ENCODE peak calls at places on chromosomes 1 and 21, in ten cellular contexts. B is glutamatergic neuron, W is progenitor cell of endocrine pancreas, V is mammary epithelial cell, H is bronchial epithelial cell, P is epithelial cell of esophagus, C is H9, I is GM12864, X is endothelial cell of umbilical vein, Y is endodermal cell. D is an unnamed sample.

GRCh38 chr1:229035054-229035747 is 235.7 kb upstream of the RAB4A start:
- DNase-seq in B (no peak), W (no peak), V (no peak), H (no peak), P (no peak), C (no peak), I (peak; percentile 55), X (no peak), Y (no peak), D (peak; percentile 58)

GRCh38 chr21:39807738-39808137 is 59.5 kb upstream of the PCP4 start:
- DNase-seq in B (no peak), W (no peak), V (no peak), H (no peak), P (no peak), C (no peak), I (no peak), X (no peak), Y (no peak), D (no peak)

GRCh38 chr21:44681861-44682579 is at the start of gene KRTAP12-1:
- DNase-seq in B (no peak), W (no peak), V (no peak), H (no peak), P (no peak), C (peak; percentile 22), I (no peak), X (no peak), Y (no peak), D (no peak)

GRCh38 chr1:25524568-25525359 is 18.6 kb upstream of the LDLRAP1 start:
- DNase-seq in B (no peak), W (no peak), V (no peak), H (no peak), P (no peak), C (no peak), I (no peak), X (no peak), Y (no peak), D (no peak)

GRCh38 chr1:40626383-40626770 is 39.1 kb downstream of the RIMS3 start:
- DNase-seq in B (no peak), W (no peak), V (no peak), H (no peak), P (no peak), C (no peak), I (no peak), X (no peak), Y (no peak), D (no peak)

GRCh38 chr1:27306071-27306470 is 15.9 kb upstream of the TMEM222 start:
- DNase-seq in B (no peak), W (no peak), V (no peak), H (no peak), P (no peak), C (no peak), I (no peak), X (no peak), Y (peak; percentile 36), D (no peak)

GRCh38 chr1:30335389-30335996 is 387.9 kb downstream of the MATN1 start:
- DNase-seq in B (no peak), W (no peak), V (no peak), H (no peak), P (no peak), C (no peak), I (no peak), X (no peak), Y (peak; percentile 40), D (no peak)

GRCh38 chr1:233113009-233113712 is 162.8 kb downstream of the NTPCR start:
- DNase-seq in B (no peak), W (no peak), V (peak; percentile 99), H (peak; percentile 100), P (peak; percentile 99), C (peak; percentile 86), I (no peak), X (peak; percentile 89), Y (peak; percentile 75), D (peak; percentile 15)

GRCh38 chr21:26043891-26044290 is 126.7 kb downstream of the APP start:
- DNase-seq in B (no peak), W (no peak), V (no peak), H (no peak), P (no peak), C (no peak), I (no peak), X (no peak), Y (no peak), D (no peak)

GRCh38 chr1:101357444-101357986 is 120.7 kb downstream of the S1PR1 start:
- DNase-seq in B (peak; percentile 49), W (peak; percentile 45), V (peak; percentile 62), H (peak; percentile 73), P (peak; percentile 79), C (peak; percentile 80), I (peak; percentile 79), X (peak; percentile 88), Y (peak; percentile 88), D (peak; percentile 82)

GRCh38 chr1:41574842-41575241 is 90.4 kb upstream of the EDN2 start:
- DNase-seq in B (no peak), W (no peak), V (no peak), H (no peak), P (no peak), C (no peak), I (no peak), X (no peak), Y (peak; percentile 40), D (no peak)

GRCh38 chr1:20640183-20640597 is 6.9 kb downstream of the PINK1 start:
- DNase-seq in B (peak; percentile 54), W (peak; percentile 38), V (peak; percentile 37), H (peak; percentile 51), P (peak; percentile 67), C (peak; percentile 54), I (no peak), X (peak; percentile 58), Y (peak; percentile 85), D (peak; percentile 77)

GRCh38 chr1:219322766-219323165 is 149.1 kb downstream of the LYPLAL1 start:
- DNase-seq in B (no peak), W (no peak), V (no peak), H (no peak), P (no peak), C (no peak), I (no peak), X (peak; percentile 26), Y (no peak), D (no peak)

GRCh38 chr1:35894183-35894582 is 11.2 kb downstream of the AGO1 start:
- DNase-seq in B (no peak), W (no peak), V (no peak), H (no peak), P (peak; percentile 15), C (no peak), I (peak; percentile 42), X (no peak), Y (no peak), D (peak; percentile 42)

GRCh38 chr1:90616395-90616794 is 100.7 kb downstream of the BARHL2 start:
- DNase-seq in B (peak; percentile 63), W (no peak), V (peak; percentile 14), H (peak; percentile 21), P (peak; percentile 26), C (peak; percentile 59), I (no peak), X (peak; percentile 8), Y (peak; percentile 86), D (no peak)

GRCh38 chr1:92817986-92818764 is 13.7 kb upstream of the RPL5 start:
- DNase-seq in B (no peak), W (no peak), V (no peak), H (peak; percentile 46), P (peak; percentile 59), C (peak; percentile 55), I (no peak), X (peak; percentile 32), Y (peak; percentile 72), D (peak; percentile 46)
- TF ChIP-seq CTCF in B (peak; percentile 67), W (peak; percentile 54), V (peak; percentile 89), H (peak; percentile 79), P (peak; percentile 86), C (peak; percentile 74), I (peak; percentile 85), X (peak; percentile 64), Y (peak; percentile 80), D (peak; percentile 82)

GRCh38 chr1:56409112-56409691 is 170.2 kb downstream of the PLPP3 start:
- DNase-seq in B (no peak), W (no peak), V (peak; percentile 27), H (peak; percentile 44), P (peak; percentile 63), C (peak; percentile 69), I (no peak), X (no peak), Y (peak; percentile 82), D (peak; percentile 40)
- TF ChIP-seq CTCF in B (no peak), W (peak; percentile 16), V (peak; percentile 83), H (peak; percentile 80), P (peak; percentile 71), C (peak; percentile 78), I (peak; percentile 60), X (peak; percentile 6), Y (peak; percentile 78), D (peak; percentile 28)

DNA sequence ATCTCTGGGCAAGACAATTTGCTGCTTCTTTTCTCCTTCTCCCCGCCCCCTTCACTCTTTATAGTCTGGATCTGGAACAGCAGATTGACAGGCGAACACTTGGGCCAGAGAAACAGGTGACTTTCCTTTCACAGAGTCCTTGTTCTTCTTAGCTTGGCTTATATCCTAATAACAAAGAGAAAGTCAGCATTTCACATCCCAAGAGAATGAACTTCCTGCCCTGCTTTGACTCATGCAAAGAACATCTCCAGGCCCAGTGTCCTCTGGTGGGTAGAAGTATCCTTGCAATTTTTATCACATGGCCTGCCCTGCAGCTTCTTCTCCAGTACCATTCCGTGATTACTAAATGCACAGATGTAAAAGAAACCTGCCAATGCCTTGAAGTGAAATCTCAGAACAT is 764.4 kb downstream of the ADGRL2 start:
- DNase-seq in B (no peak), W (no peak), V (peak; percentile 75), H (peak; percentile 71), P (peak; percentile 83), C (peak; percentile 34), I (no peak), X (no peak), Y (peak; percentile 60), D (no peak)
- TF ChIP-seq CTCF in B (no peak), W (no peak), V (peak; percentile 36), H (peak; percentile 17), P (peak; percentile 40), C (peak; percentile 15), I (no peak), X (peak; percentile 6), Y (peak; percentile 42), D (no peak)

GRCh38 chr1:59557549-59557885 is 257.2 kb upstream of the HOOK1 start:
- DNase-seq in B (no peak), W (no peak), V (no peak), H (no peak), P (no peak), C (no peak), I (no peak), X (no peak), Y (no peak), D (no peak)

GRCh38 chr1:59561782-59562181 is 253.0 kb upstream of the HOOK1 start:
- DNase-seq in B (no peak), W (no peak), V (no peak), H (no peak), P (no peak), C (no peak), I (no peak), X (no peak), Y (no peak), D (no peak)

GRCh38 chr1:59556802-59557548 is 257.8 kb upstream of the HOOK1 start:
- DNase-seq in B (no peak), W (no peak), V (peak; percentile 51), H (no peak), P (no peak), C (no peak), I (no peak), X (no peak), Y (no peak), D (no peak)

GRCh38 chr1:59564192-59564891 is 250.4 kb upstream of the HOOK1 start:
- DNase-seq in B (no peak), W (no peak), V (no peak), H (no peak), P (no peak), C (no peak), I (no peak), X (no peak), Y (no peak), D (no peak)

GRCh38 chr1:59560807-59561450 is 253.8 kb upstream of the HOOK1 start:
- DNase-seq in B (no peak), W (no peak), V (no peak), H (no peak), P (no peak), C (no peak), I (no peak), X (peak; percentile 13), Y (no peak), D (no peak)
- TF ChIP-seq CTCF in B (no peak), W (no peak), V (no peak), H (no peak), P (no peak), C (no peak), I (no peak), X (no peak), Y (no peak), D (no peak)

D was measured in GM10248.